ENCODE peak calls at places on chromosomes 5 and 9, in ten cellular contexts. L, K, P, U, F, A, N, C, B and Y are unnamed samples.

GRCh38 chr5:115850771-115851416 is 9.2 kb downstream of the AP3S1 start:
- DNase-seq in L (no peak), K (peak), P (no peak), U (no peak), F (no peak), A (no peak), N (no peak), C (no peak), B (no peak), Y (no peak)

GRCh38 chr5:107598958-107599357 is 71.8 kb downstream of the EFNA5 start:
- DNase-seq in L (no peak), K (no peak), P (no peak), U (no peak), F (no peak), A (no peak), N (no peak), C (no peak), B (no peak), Y (no peak)

GRCh38 chr5:10427978-10428377 is 13.7 kb upstream of the ROPN1L start:
- DNase-seq in L (no peak), K (no peak), P (no peak), U (no peak), F (no peak), A (no peak), N (no peak), C (no peak), B (no peak), Y (no peak)

GRCh38 chr5:103224118-103224893 is 34.3 kb upstream of the MACIR start:
- DNase-seq in L (peak), K (peak), P (peak), U (no peak), F (no peak), A (no peak), N (peak), C (peak), B (no peak), Y (peak)

GRCh38 chr5:146428658-146429057 is 18.5 kb upstream of the TCERG1 start:
- DNase-seq in L (no peak), K (peak), P (no peak), U (no peak), F (no peak), A (no peak), N (no peak), C (no peak), B (no peak), Y (no peak)

GRCh38 chr9:113375057-113376023 is 1.4 kb downstream of the HDHD3 start:
- DNase-seq in L (no peak), K (no peak), P (peak), U (no peak), F (no peak), A (no peak), N (no peak), C (no peak), B (no peak), Y (peak)

GRCh38 chr5:52708463-52708862 is 79.3 kb upstream of the ITGA1 start:
- DNase-seq in L (no peak), K (no peak), P (no peak), U (no peak), F (no peak), A (no peak), N (no peak), C (no peak), B (no peak), Y (no peak)

GRCh38 chr9:96199006-96199405 is 103.0 kb downstream of the HSD17B3 start:
- DNase-seq in L (no peak), K (no peak), P (no peak), U (no peak), F (no peak), A (no peak), N (no peak), C (no peak), B (no peak), Y (no peak)

GRCh38 chr9:107465467-107466451 is 23.8 kb downstream of the KLF4 start:
- DNase-seq in L (peak), K (peak), P (peak), U (peak), F (peak), A (peak), N (no peak), C (no peak), B (peak), Y (peak)

GRCh38 chr5:170791325-170791954 is 7.9 kb downstream of the GABRP start:
- DNase-seq in L (peak), K (peak), P (peak), U (peak), F (peak), A (peak), N (peak), C (no peak), B (no peak), Y (peak)

GRCh38 chr5:128329542-128329941 is 208.5 kb downstream of the FBN2 start:
- DNase-seq in L (no peak), K (no peak), P (no peak), U (no peak), F (no peak), A (no peak), N (no peak), C (no peak), B (no peak), Y (no peak)

GRCh38 chr9:137220317-137221094 is 1.5 kb downstream of the RNF208 start:
- DNase-seq in L (no peak), K (no peak), P (no peak), U (no peak), F (no peak), A (no peak), N (no peak), C (no peak), B (no peak), Y (no peak)

GRCh38 chr5:125961150-125961549 is 462.1 kb upstream of the GRAMD2B start:
- DNase-seq in L (no peak), K (no peak), P (no peak), U (no peak), F (no peak), A (no peak), N (no peak), C (peak), B (no peak), Y (no peak)

GRCh38 chr5:21573915-21574314 is 1279.2 kb downstream of the CDH12 start:
- DNase-seq in L (no peak), K (no peak), P (no peak), U (no peak), F (no peak), A (no peak), N (no peak), C (no peak), B (no peak), Y (no peak)

GRCh38 chr9:18496586-18496985 is 22.6 kb downstream of the ADAMTSL1 start:
- DNase-seq in L (no peak), K (no peak), P (no peak), U (no peak), F (no peak), A (no peak), N (no peak), C (no peak), B (no peak), Y (no peak)

GRCh38 chr5:34005211-34005610 is 2.6 kb downstream of the AMACR start:
- DNase-seq in L (no peak), K (no peak), P (no peak), U (no peak), F (no peak), A (no peak), N (no peak), C (no peak), B (no peak), Y (no peak)

GRCh38 chr9:4691794-4692193 is 12.4 kb downstream of the CDC37L1 start:
- DNase-seq in L (no peak), K (no peak), P (no peak), U (no peak), F (no peak), A (no peak), N (no peak), C (no peak), B (no peak), Y (no peak)

GRCh38 chr9:89732295-89732951 is 127.6 kb downstream of the GADD45G start:
- DNase-seq in L (no peak), K (peak), P (no peak), U (no peak), F (no peak), A (no peak), N (no peak), C (no peak), B (no peak), Y (no peak)

GRCh38 chr5:146851133-146851532 is 27.4 kb downstream of the PPP2R2B start:
- DNase-seq in L (no peak), K (no peak), P (no peak), U (no peak), F (no peak), A (no peak), N (no peak), C (no peak), B (no peak), Y (no peak)

GRCh38 chr5:120415985-120416384 is 48.1 kb upstream of the PRR16 start:
- DNase-seq in L (no peak), K (no peak), P (no peak), U (no peak), F (no peak), A (no peak), N (no peak), C (no peak), B (no peak), Y (no peak)

GRCh38 chr5:173618927-173619519 is 2.6 kb upstream of the BOD1 start:
- DNase-seq in L (peak), K (peak), P (peak), U (no peak), F (no peak), A (no peak), N (peak), C (peak), B (no peak), Y (peak)

GRCh38 chr5:180121799-180122198 is 50.2 kb upstream of the RNF130 start:
- DNase-seq in L (no peak), K (no peak), P (no peak), U (peak), F (no peak), A (no peak), N (no peak), C (no peak), B (no peak), Y (no peak)

GRCh38 chr9:28134577-28134976 is 561.3 kb upstream of the C9orf72 start:
- DNase-seq in L (no peak), K (no peak), P (no peak), U (no peak), F (no peak), A (no peak), N (no peak), C (no peak), B (no peak), Y (no peak)

GRCh38 chr5:132947661-132948060 is 15.8 kb downstream of the AFF4 start:
- DNase-seq in L (no peak), K (no peak), P (no peak), U (no peak), F (no peak), A (no peak), N (no peak), C (no peak), B (no peak), Y (no peak)

GRCh38 chr5:73282383-73282782 is 109.4 kb downstream of the TMEM174 start:
- DNase-seq in L (no peak), K (no peak), P (no peak), U (no peak), F (no peak), A (no peak), N (peak), C (no peak), B (no peak), Y (no peak)

GRCh38 chr9:137170486-137171148 is 766 bp upstream of the LRRC26 start:
- DNase-seq in L (no peak), K (no peak), P (no peak), U (no peak), F (no peak), A (no peak), N (no peak), C (no peak), B (no peak), Y (no peak)

GRCh38 chr5:149338364-149338763 is 6.9 kb upstream of the GRPEL2 start:
- DNase-seq in L (no peak), K (no peak), P (no peak), U (no peak), F (no peak), A (no peak), N (peak), C (no peak), B (no peak), Y (no peak)

GRCh38 chr9:1005043-1005667 is 28.7 kb downstream of the DMRT3 start:
- DNase-seq in L (peak), K (peak), P (peak), U (no peak), F (no peak), A (no peak), N (peak), C (peak), B (no peak), Y (peak)

GRCh38 chr9:122777935-122778671 is 10.6 kb upstream of the OR5C1 start:
- DNase-seq in L (no peak), K (peak), P (no peak), U (no peak), F (no peak), A (no peak), N (no peak), C (no peak), B (no peak), Y (no peak)